ENCODE peak calls at places on chromosomes 12 and 14, in nine cellular contexts. One of them, this sample, is unnamed. For H3K36me3, the result is how much of the 10 kb centered on the place peaks cover.

GRCh38 chr12:79558924-79559469 is 131.8 kb downstream of the PAWR start:
- DNase-seq in Panc1: no peak
- DNase-seq in mammary epithelial cell: no peak
- DNase-seq in IMR-90: no peak
- DNase-seq in WERI-Rb-1: no peak
- DNase-seq in CD8-positive, alpha-beta memory T cell: no peak
- DNase-seq in naive thymus-derived CD4-positive, alpha-beta T cell: no peak
- DNase-seq in HepG2: no peak
- DNase-seq in kidney: no peak
- DNase-seq in this sample: no peak

GRCh38 chr12:109961612-109962011 is 34.6 kb downstream of the GIT2 start:
- DNase-seq in Panc1: no peak
- DNase-seq in mammary epithelial cell: no peak
- DNase-seq in IMR-90: no peak
- DNase-seq in WERI-Rb-1: no peak
- DNase-seq in CD8-positive, alpha-beta memory T cell: no peak
- DNase-seq in naive thymus-derived CD4-positive, alpha-beta T cell: no peak
- DNase-seq in HepG2: no peak
- DNase-seq in kidney: no peak
- DNase-seq in this sample: no peak

GRCh38 chr12:124696689-124697476 is 129.5 kb upstream of the NCOR2 start:
- DNase-seq in Panc1: no peak
- DNase-seq in mammary epithelial cell: no peak
- DNase-seq in IMR-90: no peak
- DNase-seq in WERI-Rb-1: no peak
- DNase-seq in CD8-positive, alpha-beta memory T cell: no peak
- DNase-seq in naive thymus-derived CD4-positive, alpha-beta T cell: no peak
- DNase-seq in HepG2: no peak
- DNase-seq in kidney: peak
- DNase-seq in this sample: no peak

GRCh38 chr12:91986084-91986483 is 159.6 kb downstream of the BTG1 start:
- DNase-seq in Panc1: no peak
- DNase-seq in mammary epithelial cell: peak
- DNase-seq in IMR-90: peak
- DNase-seq in WERI-Rb-1: no peak
- DNase-seq in CD8-positive, alpha-beta memory T cell: no peak
- DNase-seq in naive thymus-derived CD4-positive, alpha-beta T cell: no peak
- DNase-seq in HepG2: peak
- DNase-seq in kidney: no peak
- DNase-seq in this sample: no peak

GRCh38 chr12:54173066-54173726 is 15.6 kb downstream of the SMUG1 start:
- DNase-seq in Panc1: no peak
- DNase-seq in mammary epithelial cell: peak
- DNase-seq in IMR-90: no peak
- DNase-seq in WERI-Rb-1: peak
- DNase-seq in CD8-positive, alpha-beta memory T cell: no peak
- DNase-seq in naive thymus-derived CD4-positive, alpha-beta T cell: peak
- DNase-seq in HepG2: no peak
- DNase-seq in kidney: peak
- DNase-seq in this sample: peak

GRCh38 chr12:94596596-94596995 is 53.8 kb downstream of the TMCC3 start:
- DNase-seq in Panc1: no peak
- DNase-seq in mammary epithelial cell: no peak
- DNase-seq in IMR-90: peak
- DNase-seq in WERI-Rb-1: no peak
- DNase-seq in CD8-positive, alpha-beta memory T cell: no peak
- DNase-seq in naive thymus-derived CD4-positive, alpha-beta T cell: no peak
- DNase-seq in HepG2: no peak
- DNase-seq in kidney: no peak
- DNase-seq in this sample: no peak

GRCh38 chr12:62957233-62957953 is 22.4 kb upstream of the PPM1H start:
- DNase-seq in Panc1: no peak
- DNase-seq in mammary epithelial cell: no peak
- DNase-seq in IMR-90: no peak
- DNase-seq in WERI-Rb-1: no peak
- DNase-seq in CD8-positive, alpha-beta memory T cell: no peak
- DNase-seq in naive thymus-derived CD4-positive, alpha-beta T cell: no peak
- DNase-seq in HepG2: peak
- DNase-seq in kidney: no peak
- DNase-seq in this sample: no peak

GRCh38 chr14:99229654-99230215 is 42.3 kb downstream of the BCL11B start:
- DNase-seq in Panc1: no peak
- DNase-seq in mammary epithelial cell: no peak
- DNase-seq in IMR-90: no peak
- DNase-seq in WERI-Rb-1: no peak
- DNase-seq in CD8-positive, alpha-beta memory T cell: peak
- DNase-seq in naive thymus-derived CD4-positive, alpha-beta T cell: no peak
- DNase-seq in HepG2: no peak
- DNase-seq in kidney: no peak
- DNase-seq in this sample: no peak

GRCh38 chr12:28885275-28885674 is 263.8 kb upstream of the FAR2 start:
- DNase-seq in Panc1: no peak
- DNase-seq in mammary epithelial cell: no peak
- DNase-seq in IMR-90: no peak
- DNase-seq in WERI-Rb-1: no peak
- DNase-seq in CD8-positive, alpha-beta memory T cell: no peak
- DNase-seq in naive thymus-derived CD4-positive, alpha-beta T cell: no peak
- DNase-seq in HepG2: no peak
- DNase-seq in kidney: no peak
- DNase-seq in this sample: no peak

GRCh38 chr12:75905975-75906374 is 125.6 kb downstream of the PHLDA1 start:
- DNase-seq in Panc1: no peak
- DNase-seq in mammary epithelial cell: no peak
- DNase-seq in IMR-90: no peak
- DNase-seq in WERI-Rb-1: no peak
- DNase-seq in CD8-positive, alpha-beta memory T cell: no peak
- DNase-seq in naive thymus-derived CD4-positive, alpha-beta T cell: no peak
- DNase-seq in HepG2: no peak
- DNase-seq in kidney: no peak
- DNase-seq in this sample: no peak

GRCh38 chr14:103398427-103399195 is 13.4 kb downstream of the MARK3 start:
- DNase-seq in Panc1: no peak
- DNase-seq in mammary epithelial cell: no peak
- DNase-seq in IMR-90: peak
- DNase-seq in WERI-Rb-1: no peak
- DNase-seq in CD8-positive, alpha-beta memory T cell: no peak
- DNase-seq in naive thymus-derived CD4-positive, alpha-beta T cell: no peak
- DNase-seq in HepG2: no peak
- DNase-seq in kidney: no peak
- DNase-seq in this sample: no peak

GRCh38 chr14:29494312-29494711 is 433.3 kb downstream of the PRKD1 start:
- DNase-seq in Panc1: no peak
- DNase-seq in mammary epithelial cell: no peak
- DNase-seq in IMR-90: no peak
- DNase-seq in WERI-Rb-1: no peak
- DNase-seq in CD8-positive, alpha-beta memory T cell: no peak
- DNase-seq in naive thymus-derived CD4-positive, alpha-beta T cell: no peak
- DNase-seq in HepG2: no peak
- DNase-seq in kidney: no peak
- DNase-seq in this sample: no peak

GRCh38 chr12:6552140-6552551 is 3.7 kb downstream of the IFFO1 start:
- DNase-seq in Panc1: no peak
- DNase-seq in mammary epithelial cell: no peak
- DNase-seq in IMR-90: no peak
- DNase-seq in WERI-Rb-1: no peak
- DNase-seq in CD8-positive, alpha-beta memory T cell: no peak
- DNase-seq in naive thymus-derived CD4-positive, alpha-beta T cell: no peak
- DNase-seq in HepG2: no peak
- DNase-seq in kidney: no peak
- DNase-seq in this sample: no peak

GRCh38 chr12:6551496-6552139 is 4.2 kb downstream of the IFFO1 start:
- DNase-seq in Panc1: no peak
- DNase-seq in mammary epithelial cell: no peak
- DNase-seq in IMR-90: peak
- DNase-seq in WERI-Rb-1: no peak
- DNase-seq in CD8-positive, alpha-beta memory T cell: no peak
- DNase-seq in naive thymus-derived CD4-positive, alpha-beta T cell: no peak
- DNase-seq in HepG2: no peak
- DNase-seq in kidney: no peak
- DNase-seq in this sample: no peak

GRCh38 chr12:6554990-6555691 is 701 bp downstream of the IFFO1 start:
- DNase-seq in Panc1: no peak
- DNase-seq in mammary epithelial cell: no peak
- DNase-seq in IMR-90: no peak
- DNase-seq in WERI-Rb-1: no peak
- DNase-seq in CD8-positive, alpha-beta memory T cell: no peak
- DNase-seq in naive thymus-derived CD4-positive, alpha-beta T cell: no peak
- DNase-seq in HepG2: no peak
- DNase-seq in kidney: peak
- DNase-seq in this sample: no peak

GRCh38 chr12:6554168-6554989 is 1.5 kb downstream of the IFFO1 start:
- DNase-seq in Panc1: no peak
- DNase-seq in mammary epithelial cell: no peak
- DNase-seq in IMR-90: peak
- DNase-seq in WERI-Rb-1: peak
- DNase-seq in CD8-positive, alpha-beta memory T cell: peak
- DNase-seq in naive thymus-derived CD4-positive, alpha-beta T cell: peak
- DNase-seq in HepG2: peak
- DNase-seq in kidney: peak
- DNase-seq in this sample: peak

DNA sequence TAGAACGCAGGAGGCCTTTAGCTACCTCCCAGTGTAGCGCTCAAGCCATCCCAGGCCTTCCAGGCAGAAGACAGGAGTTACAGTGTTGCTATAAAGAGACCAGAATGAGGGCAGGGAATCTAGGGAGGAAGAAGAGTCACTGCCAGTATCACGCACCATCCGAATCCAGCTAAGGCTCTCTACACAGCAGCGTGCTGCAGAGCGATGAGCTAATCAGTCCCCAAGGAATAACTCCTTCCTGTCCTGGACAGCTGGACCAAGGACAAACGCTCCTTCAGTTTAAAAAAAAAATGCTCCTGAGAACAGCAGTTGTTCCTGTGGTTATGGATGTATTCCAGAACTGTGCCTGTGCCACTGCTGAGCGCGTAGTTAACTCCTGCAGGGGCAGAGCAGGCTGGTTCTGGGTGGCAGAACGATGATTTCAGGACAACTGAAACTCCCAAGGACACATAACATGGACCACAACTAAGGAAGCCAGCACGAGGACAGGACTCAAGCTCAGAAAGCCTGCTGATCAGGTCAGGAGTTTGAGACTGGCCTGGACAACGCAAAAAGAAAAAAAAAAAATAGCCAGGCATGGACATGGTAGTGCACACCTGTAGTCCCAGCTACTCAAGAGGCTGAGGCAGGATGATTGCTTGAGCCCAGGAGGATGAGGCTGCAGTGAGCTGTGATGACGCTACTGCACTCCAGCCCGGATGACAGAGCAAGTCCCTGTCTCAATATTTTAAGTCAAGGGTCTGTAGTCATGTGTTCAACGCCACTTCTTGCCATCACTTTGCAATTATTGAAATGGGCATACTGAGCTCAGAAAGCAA is 2.6 kb downstream of the IFFO1 start:
- DNase-seq in Panc1: no peak
- DNase-seq in mammary epithelial cell: no peak
- DNase-seq in IMR-90: peak
- DNase-seq in WERI-Rb-1: no peak
- DNase-seq in CD8-positive, alpha-beta memory T cell: no peak
- DNase-seq in naive thymus-derived CD4-positive, alpha-beta T cell: no peak
- DNase-seq in HepG2: no peak
- DNase-seq in kidney: peak
- DNase-seq in this sample: no peak
- H3K36me3 ChIP-seq in Panc1: under half
- H3K36me3 ChIP-seq in mammary epithelial cell: under half
- H3K36me3 ChIP-seq in IMR-90: under half
- H3K36me3 ChIP-seq in WERI-Rb-1: half or more
- H3K36me3 ChIP-seq in CD8-positive, alpha-beta memory T cell: under half
- H3K36me3 ChIP-seq in naive thymus-derived CD4-positive, alpha-beta T cell: under half
- H3K36me3 ChIP-seq in HepG2: under half
- H3K36me3 ChIP-seq in kidney: under half
- H3K36me3 ChIP-seq in this sample: under half

DNA sequence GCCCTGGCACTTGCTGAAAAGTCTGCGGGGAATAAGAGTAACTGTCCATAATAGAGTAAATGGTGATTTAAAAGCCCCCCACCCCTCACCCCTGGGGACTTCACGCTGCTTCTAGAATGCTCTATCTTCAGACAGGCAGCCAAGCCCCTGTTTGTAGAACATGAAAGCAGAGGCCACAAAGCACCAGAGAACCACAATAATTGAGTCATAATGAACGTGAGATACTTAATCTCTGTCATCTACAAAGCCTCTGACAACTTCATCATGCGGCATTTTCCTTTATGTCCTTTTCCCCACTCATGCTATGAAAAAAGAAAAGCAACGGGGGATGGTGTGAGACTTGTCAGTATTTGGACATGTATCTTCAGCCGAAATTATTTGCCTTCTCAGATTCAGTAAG is 178.8 kb downstream of the TMEM132C start:
- DNase-seq in Panc1: no peak
- DNase-seq in mammary epithelial cell: no peak
- DNase-seq in IMR-90: no peak
- DNase-seq in WERI-Rb-1: no peak
- DNase-seq in CD8-positive, alpha-beta memory T cell: no peak
- DNase-seq in naive thymus-derived CD4-positive, alpha-beta T cell: no peak
- DNase-seq in HepG2: no peak
- DNase-seq in kidney: no peak
- DNase-seq in this sample: no peak
- H3K4me3 ChIP-seq in Panc1: no peak
- H3K4me3 ChIP-seq in mammary epithelial cell: no peak
- H3K4me3 ChIP-seq in IMR-90: no peak
- H3K4me3 ChIP-seq in WERI-Rb-1: no peak
- H3K4me3 ChIP-seq in CD8-positive, alpha-beta memory T cell: no peak
- H3K4me3 ChIP-seq in naive thymus-derived CD4-positive, alpha-beta T cell: no peak
- H3K4me3 ChIP-seq in HepG2: no peak
- H3K4me3 ChIP-seq in kidney: no peak
- H3K4me3 ChIP-seq in this sample: no peak

GRCh38 chr14:63910593-63911363 is 58.0 kb downstream of the SYNE2 start:
- DNase-seq in Panc1: no peak
- DNase-seq in mammary epithelial cell: no peak
- DNase-seq in IMR-90: peak
- DNase-seq in WERI-Rb-1: no peak
- DNase-seq in CD8-positive, alpha-beta memory T cell: no peak
- DNase-seq in naive thymus-derived CD4-positive, alpha-beta T cell: no peak
- DNase-seq in HepG2: no peak
- DNase-seq in kidney: no peak
- DNase-seq in this sample: no peak
- H3K27ac ChIP-seq in Panc1: no peak
- H3K27ac ChIP-seq in mammary epithelial cell: no peak
- H3K27ac ChIP-seq in IMR-90: peak
- H3K27ac ChIP-seq in WERI-Rb-1: no peak
- H3K27ac ChIP-seq in CD8-positive, alpha-beta memory T cell: no peak
- H3K27ac ChIP-seq in naive thymus-derived CD4-positive, alpha-beta T cell: no peak
- H3K27ac ChIP-seq in HepG2: no peak
- H3K27ac ChIP-seq in kidney: no peak
- H3K27ac ChIP-seq in this sample: no peak

GRCh38 chr12:14471497-14471896 is 96.2 kb downstream of the PLBD1 start:
- DNase-seq in Panc1: no peak
- DNase-seq in mammary epithelial cell: no peak
- DNase-seq in IMR-90: no peak
- DNase-seq in WERI-Rb-1: no peak
- DNase-seq in CD8-positive, alpha-beta memory T cell: no peak
- DNase-seq in naive thymus-derived CD4-positive, alpha-beta T cell: no peak
- DNase-seq in HepG2: no peak
- DNase-seq in kidney: no peak
- DNase-seq in this sample: no peak

GRCh38 chr12:14479004-14479403 is 88.7 kb downstream of the PLBD1 start:
- DNase-seq in Panc1: no peak
- DNase-seq in mammary epithelial cell: no peak
- DNase-seq in IMR-90: no peak
- DNase-seq in WERI-Rb-1: no peak
- DNase-seq in CD8-positive, alpha-beta memory T cell: no peak
- DNase-seq in naive thymus-derived CD4-positive, alpha-beta T cell: no peak
- DNase-seq in HepG2: no peak
- DNase-seq in kidney: no peak
- DNase-seq in this sample: no peak

GRCh38 chr12:14473707-14474287 is 93.9 kb downstream of the PLBD1 start:
- DNase-seq in Panc1: no peak
- DNase-seq in mammary epithelial cell: peak
- DNase-seq in IMR-90: peak
- DNase-seq in WERI-Rb-1: no peak
- DNase-seq in CD8-positive, alpha-beta memory T cell: no peak
- DNase-seq in naive thymus-derived CD4-positive, alpha-beta T cell: peak
- DNase-seq in HepG2: peak
- DNase-seq in kidney: no peak
- DNase-seq in this sample: no peak
- H3K36me3 ChIP-seq in Panc1: under half
- H3K36me3 ChIP-seq in mammary epithelial cell: under half
- H3K36me3 ChIP-seq in IMR-90: under half
- H3K36me3 ChIP-seq in WERI-Rb-1: under half
- H3K36me3 ChIP-seq in CD8-positive, alpha-beta memory T cell: under half
- H3K36me3 ChIP-seq in naive thymus-derived CD4-positive, alpha-beta T cell: under half
- H3K36me3 ChIP-seq in HepG2: under half
- H3K36me3 ChIP-seq in kidney: under half
- H3K36me3 ChIP-seq in this sample: half or more

This sample was measured in lower lobe of right lung.